ENCODE peak calls at places on chromosomes 3 and 15, in four cellular contexts. R is osteocyte, D is fibroblast of mammary gland, U is OCI-LY7. J is an unnamed sample.

GRCh38 chr15:83200162-83200561 is 7.5 kb downstream of the HDGFL3 start:
- DNase-seq in R (no peak), D (no peak), U (no peak), J (no peak)

GRCh38 chr3:128294999-128295468 is 141.8 kb downstream of the EEFSEC start:
- DNase-seq in R (peak; percentile 19), D (no peak), U (peak; percentile 30), J (no peak)

GRCh38 chr3:44068753-44069152 is 172.9 kb upstream of the TOPAZ1 start:
- DNase-seq in R (peak; percentile 25), D (no peak), U (no peak), J (no peak)

GRCh38 chr3:38348903-38349302 is 2.3 kb downstream of the XYLB start:
- DNase-seq in R (no peak), D (peak; percentile 74), U (no peak), J (no peak)

GRCh38 chr15:70259030-70259424 is 161.3 kb upstream of the TLE3 start:
- DNase-seq in R (no peak), D (peak; percentile 59), U (peak; percentile 56), J (no peak)

GRCh38 chr3:7657214-7658112 is 796.5 kb downstream of the GRM7 start:
- DNase-seq in R (no peak), D (peak; percentile 2), U (no peak), J (no peak)

GRCh38 chr15:69120732-69121131 is 39.7 kb upstream of the GLCE start:
- DNase-seq in R (no peak), D (no peak), U (no peak), J (no peak)

GRCh38 chr3:194383276-194383940 is 13.9 kb upstream of the LRRC15 start:
- DNase-seq in R (no peak), D (no peak), U (no peak), J (no peak)

GRCh38 chr3:77407454-77407853 is 367.6 kb downstream of the ROBO2 start:
- DNase-seq in R (no peak), D (no peak), U (no peak), J (no peak)

GRCh38 chr3:45981321-45982038 is 14.1 kb downstream of the FYCO1 start:
- DNase-seq in R (no peak), D (peak; percentile 41), U (no peak), J (no peak)

GRCh38 chr3:189605717-189606116 is 25.5 kb upstream of the TP63 start:
- DNase-seq in R (no peak), D (no peak), U (no peak), J (no peak)

GRCh38 chr3:48403533-48404439 is 26.1 kb downstream of the PLXNB1 start:
- DNase-seq in R (peak; percentile 83), D (no peak), U (no peak), J (no peak)

GRCh38 chr3:161104561-161105551 is at the start of gene B3GALNT1:
- DNase-seq in R (no peak), D (peak; percentile 55), U (no peak), J (peak; percentile 74)

GRCh38 chr3:48065035-48065434 is 48.8 kb upstream of the MAP4 start:
- DNase-seq in R (no peak), D (no peak), U (no peak), J (no peak)

GRCh38 chr3:192817506-192817905 is 90.2 kb upstream of the FGF12 start:
- DNase-seq in R (no peak), D (no peak), U (no peak), J (no peak)

GRCh38 chr3:46491089-46492070 is 6.4 kb upstream of the RTP3 start:
- DNase-seq in R (peak; percentile 30), D (no peak), U (no peak), J (no peak)

GRCh38 chr3:66803206-66803605 is 194.9 kb upstream of the KBTBD8 start:
- DNase-seq in R (no peak), D (no peak), U (no peak), J (no peak)

DNA sequence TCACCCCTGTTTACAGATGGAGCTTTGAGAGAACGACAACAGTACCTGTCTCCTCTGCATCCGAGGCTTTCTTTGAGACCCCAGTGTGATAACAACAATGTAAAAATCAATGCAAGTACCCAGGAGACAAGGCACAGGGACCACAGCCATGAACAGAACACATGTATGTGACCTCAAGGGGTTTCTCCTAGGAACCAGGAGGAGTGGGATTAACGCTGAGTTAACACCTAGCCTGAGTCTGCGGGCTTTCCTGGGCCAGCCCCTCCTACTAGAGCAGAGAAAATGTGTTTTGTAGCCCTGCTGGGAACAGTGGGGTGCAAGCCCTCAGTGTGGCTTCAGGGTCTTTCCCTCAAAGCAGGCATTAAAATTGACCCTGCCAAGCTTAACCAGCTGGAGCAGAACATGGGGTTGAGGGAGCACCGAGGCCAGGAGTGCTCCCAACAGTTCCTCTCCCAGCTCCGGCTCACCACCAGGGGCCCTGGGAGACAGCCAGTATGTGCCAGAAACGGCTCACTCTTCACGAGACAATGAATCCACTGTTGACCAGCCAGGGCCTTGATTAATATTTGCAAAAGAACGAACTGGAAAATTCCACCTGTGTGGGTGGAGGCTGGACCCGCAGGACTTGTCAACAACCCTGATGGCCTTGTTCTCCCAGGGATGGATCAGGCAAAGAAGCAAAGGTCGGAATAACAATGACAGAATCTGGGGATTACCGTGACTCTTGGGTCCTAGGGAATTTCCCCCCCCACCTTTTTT is 3.6 kb downstream of the CHDH start:
- DNase-seq in R (no peak), D (peak; percentile 32), U (no peak), J (peak; percentile 36)
- TF ChIP-seq CTCF in R (no peak), D (peak; percentile 7), U (no peak), J (no peak)

DNA sequence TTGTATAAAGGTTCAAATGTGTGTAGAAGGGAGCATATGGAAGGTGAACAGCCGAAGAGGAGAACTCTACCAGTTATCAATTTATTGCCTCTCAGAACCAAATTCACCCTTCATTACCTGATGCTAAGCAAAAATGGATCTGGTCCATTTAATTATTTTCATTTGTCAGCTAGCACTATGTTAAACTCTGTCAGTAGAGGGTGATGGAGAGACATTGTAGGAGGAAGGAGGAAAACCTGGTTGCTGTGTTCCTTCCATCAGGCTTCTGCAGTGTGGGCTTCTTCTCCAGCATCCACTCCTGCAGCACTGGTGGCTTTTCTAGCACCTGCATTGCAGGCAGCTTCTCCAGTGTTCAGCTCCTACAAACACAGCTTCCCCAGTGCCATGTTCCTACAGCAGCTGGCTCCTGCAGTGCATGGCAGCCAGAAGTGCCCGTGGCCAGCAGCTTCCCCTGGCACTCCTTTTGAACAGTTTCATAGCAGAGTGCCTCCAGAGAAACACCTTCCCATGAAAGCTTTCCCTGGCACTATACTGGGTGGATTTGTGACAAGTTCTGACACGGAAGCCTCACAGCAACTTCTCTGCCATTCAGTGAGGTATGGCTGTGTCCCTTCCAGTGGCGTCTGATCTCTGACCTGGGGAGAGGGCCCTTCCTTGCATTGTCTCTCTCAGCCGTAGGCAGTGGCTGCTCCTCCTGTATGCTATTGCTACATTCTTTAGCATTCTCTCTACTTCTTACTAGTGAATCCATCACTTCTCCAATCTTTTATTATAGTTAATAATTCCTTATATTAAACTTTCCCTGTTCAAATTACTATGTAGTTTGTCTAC is 14.6 kb upstream of the IL17RD start:
- DNase-seq in R (no peak), D (peak; percentile 45), U (peak; percentile 47), J (no peak)
- TF ChIP-seq CTCF in R (peak; percentile 51), D (peak; percentile 49), U (peak; percentile 80), J (peak; percentile 60)

GRCh38 chr3:86990171-86990733 is 697 bp downstream of the VGLL3 start:
- DNase-seq in R (no peak), D (no peak), U (no peak), J (peak; percentile 18)

GRCh38 chr3:86991482-86991815 is 500 bp upstream of the VGLL3 start:
- DNase-seq in R (no peak), D (no peak), U (no peak), J (no peak)

GRCh38 chr3:86989611-86990010 is 1.3 kb downstream of the VGLL3 start:
- DNase-seq in R (no peak), D (peak; percentile 35), U (no peak), J (no peak)

GRCh38 chr3:86991840-86992430 is 986 bp upstream of the VGLL3 start:
- DNase-seq in R (no peak), D (peak; percentile 48), U (no peak), J (no peak)

GRCh38 chr3:86990734-86991481 is at the start of gene VGLL3:
- DNase-seq in R (peak; percentile 98), D (peak; percentile 80), U (no peak), J (peak; percentile 32)
- TF ChIP-seq CTCF in R (peak; percentile 52), D (no peak), U (no peak), J (no peak)

GRCh38 chr15:73317651-73318462 is 50.9 kb downstream of the HCN4 start:
- DNase-seq in R (no peak), D (no peak), U (no peak), J (no peak)
- TF ChIP-seq CTCF in R (no peak), D (no peak), U (no peak), J (no peak)

GRCh38 chr15:91857224-91857585 is 3.7 kb downstream of the SLCO3A1 start:
- DNase-seq in R (peak; percentile 8), D (no peak), U (peak; percentile 61), J (no peak)

GRCh38 chr15:91855241-91855640 is 1.7 kb downstream of the SLCO3A1 start:
- DNase-seq in R (no peak), D (no peak), U (peak; percentile 33), J (no peak)

GRCh38 chr15:91853968-91854943 is 748 bp downstream of the SLCO3A1 start:
- DNase-seq in R (peak; percentile 84), D (peak; percentile 6), U (peak; percentile 80), J (no peak)

GRCh38 chr15:91857772-91858171 is 4.3 kb downstream of the SLCO3A1 start:
- DNase-seq in R (no peak), D (no peak), U (peak; percentile 80), J (peak; percentile 62)

DNA sequence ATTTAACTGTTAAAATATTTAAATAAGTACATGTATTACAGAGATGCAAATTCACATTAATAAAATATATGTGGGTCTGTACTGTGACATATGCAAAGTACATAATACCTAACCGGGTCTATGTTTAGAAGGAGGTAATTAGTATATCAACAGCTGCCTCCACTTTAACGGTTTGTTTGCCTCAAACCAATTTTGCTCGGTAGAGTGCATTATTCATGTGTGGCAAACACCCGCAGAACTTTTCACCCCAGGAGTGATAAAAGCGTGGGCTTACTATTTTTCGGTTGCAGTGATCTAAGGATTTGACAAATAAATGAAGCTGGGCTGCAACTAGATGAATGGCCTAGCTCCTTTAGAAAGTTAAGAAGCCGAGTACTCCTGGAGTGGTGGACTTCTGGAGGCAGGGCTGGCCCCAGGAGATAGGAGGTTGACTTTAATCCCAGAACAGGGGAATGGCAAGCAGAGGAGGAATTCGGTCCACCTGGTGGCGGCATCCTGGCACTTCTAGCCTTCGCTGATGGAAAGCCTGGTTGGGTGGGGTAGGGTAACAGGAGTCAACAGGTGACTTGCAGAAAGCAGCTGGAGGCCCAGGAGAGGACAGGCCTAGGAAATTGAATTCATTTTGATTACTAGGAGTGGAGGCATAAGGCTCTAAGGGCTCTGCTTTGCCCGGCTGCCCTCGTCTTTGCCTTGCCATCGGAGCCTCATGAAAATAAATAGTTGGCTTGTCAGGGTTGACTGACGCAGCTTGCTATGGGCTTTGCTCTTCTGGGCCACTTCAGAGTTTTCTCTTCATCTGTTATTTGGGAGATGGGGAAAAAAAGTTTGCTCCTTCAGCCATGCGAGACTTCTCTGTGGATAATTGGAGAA is 2.4 kb downstream of the SLCO3A1 start:
- DNase-seq in R (peak; percentile 44), D (peak; percentile 4), U (peak; percentile 79), J (no peak)
- TF ChIP-seq CTCF in R (peak; percentile 10), D (peak; percentile 16), U (peak; percentile 64), J (no peak)

GRCh38 chr3:117439812-117440211 is 730.2 kb downstream of the TUSC7 start:
- DNase-seq in R (no peak), D (peak; percentile 26), U (no peak), J (no peak)
- TF ChIP-seq CTCF in R (peak; percentile 53), D (peak; percentile 34), U (no peak), J (no peak)